ENCODE peak calls at places on chromosome 12, in five cellular contexts. One of them, this sample, is unnamed.

GRCh38 chr12:122166422-122167327 is 7.3 kb downstream of the IL31 start:
- DNase-seq in choroid plexus epithelial cell: no peak
- DNase-seq in A549: no peak
- DNase-seq in tibial nerve: no peak
- DNase-seq in heart right ventricle: no peak
- DNase-seq in this sample: no peak

GRCh38 chr12:116929885-116930284 is 19.1 kb downstream of the FBXW8 start:
- DNase-seq in choroid plexus epithelial cell: no peak
- DNase-seq in A549: no peak
- DNase-seq in tibial nerve: no peak
- DNase-seq in heart right ventricle: no peak
- DNase-seq in this sample: no peak

GRCh38 chr12:112978163-112979081 is at the start of gene OAS2:
- DNase-seq in choroid plexus epithelial cell: peak
- DNase-seq in A549: no peak
- DNase-seq in tibial nerve: peak
- DNase-seq in heart right ventricle: peak
- DNase-seq in this sample: no peak

GRCh38 chr12:132539016-132539773 is 49.2 kb downstream of the FBRSL1 start:
- DNase-seq in choroid plexus epithelial cell: no peak
- DNase-seq in A549: no peak
- DNase-seq in tibial nerve: no peak
- DNase-seq in heart right ventricle: no peak
- DNase-seq in this sample: no peak

GRCh38 chr12:110563702-110564470 is 19.2 kb downstream of the PPTC7 start:
- DNase-seq in choroid plexus epithelial cell: peak
- DNase-seq in A549: no peak
- DNase-seq in tibial nerve: no peak
- DNase-seq in heart right ventricle: no peak
- DNase-seq in this sample: no peak

GRCh38 chr12:106888348-106888970 is 67.2 kb upstream of the TMEM263 start:
- DNase-seq in choroid plexus epithelial cell: no peak
- DNase-seq in A549: no peak
- DNase-seq in tibial nerve: no peak
- DNase-seq in heart right ventricle: no peak
- DNase-seq in this sample: no peak

GRCh38 chr12:49367381-49368239 is at the start of gene SPATS2:
- DNase-seq in choroid plexus epithelial cell: peak
- DNase-seq in A549: peak
- DNase-seq in tibial nerve: peak
- DNase-seq in heart right ventricle: peak
- DNase-seq in this sample: no peak

GRCh38 chr12:124544311-124544970 is 23.0 kb downstream of the NCOR2 start:
- DNase-seq in choroid plexus epithelial cell: no peak
- DNase-seq in A549: no peak
- DNase-seq in tibial nerve: no peak
- DNase-seq in heart right ventricle: no peak
- DNase-seq in this sample: no peak

GRCh38 chr12:6372403-6373003 is 2.9 kb downstream of the SCNN1A start:
- DNase-seq in choroid plexus epithelial cell: peak
- DNase-seq in A549: peak
- DNase-seq in tibial nerve: no peak
- DNase-seq in heart right ventricle: no peak
- DNase-seq in this sample: peak

GRCh38 chr12:132838464-132839080 is 9.9 kb upstream of the GOLGA3 start:
- DNase-seq in choroid plexus epithelial cell: no peak
- DNase-seq in A549: no peak
- DNase-seq in tibial nerve: no peak
- DNase-seq in heart right ventricle: no peak
- DNase-seq in this sample: no peak

GRCh38 chr12:570949-571794 is 92.1 kb downstream of the NINJ2 start:
- DNase-seq in choroid plexus epithelial cell: peak
- DNase-seq in A549: peak
- DNase-seq in tibial nerve: peak
- DNase-seq in heart right ventricle: peak
- DNase-seq in this sample: peak

GRCh38 chr12:46549527-46550265 is 177.1 kb upstream of the SLC38A2 start:
- DNase-seq in choroid plexus epithelial cell: peak
- DNase-seq in A549: peak
- DNase-seq in tibial nerve: no peak
- DNase-seq in heart right ventricle: no peak
- DNase-seq in this sample: no peak

GRCh38 chr12:125129592-125130255 is 64.5 kb downstream of the AACS start:
- DNase-seq in choroid plexus epithelial cell: no peak
- DNase-seq in A549: no peak
- DNase-seq in tibial nerve: no peak
- DNase-seq in heart right ventricle: peak
- DNase-seq in this sample: no peak

GRCh38 chr12:4763549-4763948 is 43.3 kb downstream of the GALNT8 start:
- DNase-seq in choroid plexus epithelial cell: peak
- DNase-seq in A549: peak
- DNase-seq in tibial nerve: no peak
- DNase-seq in heart right ventricle: no peak
- DNase-seq in this sample: no peak

GRCh38 chr12:14454098-14454907 is 88.8 kb downstream of the ATF7IP start:
- DNase-seq in choroid plexus epithelial cell: peak
- DNase-seq in A549: peak
- DNase-seq in tibial nerve: no peak
- DNase-seq in heart right ventricle: no peak
- DNase-seq in this sample: no peak

GRCh38 chr12:89863968-89864367 is 155.3 kb upstream of the ATP2B1 start:
- DNase-seq in choroid plexus epithelial cell: no peak
- DNase-seq in A549: no peak
- DNase-seq in tibial nerve: no peak
- DNase-seq in heart right ventricle: no peak
- DNase-seq in this sample: no peak

GRCh38 chr12:5739862-5740370 is 205.1 kb downstream of the ANO2 start:
- DNase-seq in choroid plexus epithelial cell: no peak
- DNase-seq in A549: no peak
- DNase-seq in tibial nerve: no peak
- DNase-seq in heart right ventricle: no peak
- DNase-seq in this sample: no peak

GRCh38 chr12:109883429-109883828 is 3.1 kb upstream of the GLTP start:
- DNase-seq in choroid plexus epithelial cell: no peak
- DNase-seq in A549: peak
- DNase-seq in tibial nerve: no peak
- DNase-seq in heart right ventricle: no peak
- DNase-seq in this sample: no peak

GRCh38 chr12:61412209-61412608 is 848.0 kb upstream of the USP15 start:
- DNase-seq in choroid plexus epithelial cell: no peak
- DNase-seq in A549: no peak
- DNase-seq in tibial nerve: no peak
- DNase-seq in heart right ventricle: no peak
- DNase-seq in this sample: no peak

GRCh38 chr12:644818-645552 is 18.3 kb downstream of the NINJ2 start:
- DNase-seq in choroid plexus epithelial cell: peak
- DNase-seq in A549: no peak
- DNase-seq in tibial nerve: no peak
- DNase-seq in heart right ventricle: no peak
- DNase-seq in this sample: no peak

GRCh38 chr12:108629824-108630476 is 3.7 kb downstream of the SELPLG start:
- DNase-seq in choroid plexus epithelial cell: peak
- DNase-seq in A549: peak
- DNase-seq in tibial nerve: no peak
- DNase-seq in heart right ventricle: no peak
- DNase-seq in this sample: peak

GRCh38 chr12:27970981-27971489 is 1.5 kb downstream of the PTHLH start:
- DNase-seq in choroid plexus epithelial cell: peak
- DNase-seq in A549: no peak
- DNase-seq in tibial nerve: no peak
- DNase-seq in heart right ventricle: peak
- DNase-seq in this sample: no peak
- H3K4me3 ChIP-seq in choroid plexus epithelial cell: peak
- H3K4me3 ChIP-seq in A549: peak
- H3K4me3 ChIP-seq in tibial nerve: peak
- H3K4me3 ChIP-seq in heart right ventricle: peak
- H3K4me3 ChIP-seq in this sample: peak

GRCh38 chr12:30570206-30570890 is 125.3 kb downstream of the IPO8 start:
- DNase-seq in choroid plexus epithelial cell: no peak
- DNase-seq in A549: no peak
- DNase-seq in tibial nerve: no peak
- DNase-seq in heart right ventricle: no peak
- DNase-seq in this sample: no peak

GRCh38 chr12:30569426-30569825 is 126.2 kb downstream of the IPO8 start:
- DNase-seq in choroid plexus epithelial cell: no peak
- DNase-seq in A549: no peak
- DNase-seq in tibial nerve: no peak
- DNase-seq in heart right ventricle: no peak
- DNase-seq in this sample: no peak

GRCh38 chr12:30568453-30568852 is 127.2 kb downstream of the IPO8 start:
- DNase-seq in choroid plexus epithelial cell: no peak
- DNase-seq in A549: no peak
- DNase-seq in tibial nerve: no peak
- DNase-seq in heart right ventricle: no peak
- DNase-seq in this sample: no peak

GRCh38 chr12:30567082-30567481 is 128.6 kb downstream of the IPO8 start:
- DNase-seq in choroid plexus epithelial cell: no peak
- DNase-seq in A549: no peak
- DNase-seq in tibial nerve: no peak
- DNase-seq in heart right ventricle: no peak
- DNase-seq in this sample: no peak

DNA sequence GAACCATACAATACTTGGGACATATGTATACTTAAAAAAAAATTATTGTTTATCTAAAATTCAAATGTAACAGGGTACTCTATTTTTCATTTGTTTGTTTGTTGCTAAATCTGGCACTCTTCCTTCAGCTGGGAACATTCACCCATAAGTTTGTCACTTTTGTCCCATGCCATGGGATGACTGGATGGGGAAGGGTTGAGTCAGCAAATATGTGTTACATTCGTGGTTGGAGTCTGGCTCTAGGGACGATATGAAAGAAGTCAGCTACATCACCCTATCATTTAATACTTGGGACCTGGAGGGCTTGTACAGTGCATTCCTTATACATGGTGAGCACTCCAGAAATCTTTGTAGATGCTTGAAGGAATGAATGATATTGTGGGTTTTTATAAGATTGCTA is 131.3 kb downstream of the IPO8 start:
- DNase-seq in choroid plexus epithelial cell: no peak
- DNase-seq in A549: no peak
- DNase-seq in tibial nerve: no peak
- DNase-seq in heart right ventricle: no peak
- DNase-seq in this sample: no peak
- H3K4me3 ChIP-seq in choroid plexus epithelial cell: no peak
- H3K4me3 ChIP-seq in A549: no peak
- H3K4me3 ChIP-seq in tibial nerve: no peak
- H3K4me3 ChIP-seq in heart right ventricle: no peak
- H3K4me3 ChIP-seq in this sample: no peak

DNA sequence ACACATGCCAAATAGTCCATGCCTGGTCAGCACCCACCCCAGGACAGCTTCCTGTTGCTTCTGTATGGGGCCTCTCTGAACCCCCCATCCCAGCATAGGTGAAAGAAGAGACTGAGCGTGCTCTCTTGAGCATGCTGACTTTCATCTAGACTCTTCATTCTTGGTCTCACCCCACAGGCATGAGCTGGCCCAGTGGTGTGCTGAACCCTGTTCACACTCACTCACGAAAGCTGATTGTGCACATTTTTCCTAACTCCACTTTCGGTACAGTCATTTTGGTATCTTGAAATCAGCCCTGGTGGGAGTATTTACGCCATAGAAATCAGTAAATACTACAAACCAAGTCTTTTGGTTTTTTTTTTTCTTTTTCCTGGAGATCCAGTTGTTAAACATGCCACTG is 101.6 kb downstream of the STAB2 start:
- DNase-seq in choroid plexus epithelial cell: no peak
- DNase-seq in A549: no peak
- DNase-seq in tibial nerve: no peak
- DNase-seq in heart right ventricle: no peak
- DNase-seq in this sample: no peak
- H3K4me3 ChIP-seq in choroid plexus epithelial cell: no peak
- H3K4me3 ChIP-seq in A549: no peak
- H3K4me3 ChIP-seq in tibial nerve: no peak
- H3K4me3 ChIP-seq in heart right ventricle: no peak
- H3K4me3 ChIP-seq in this sample: no peak

DNA sequence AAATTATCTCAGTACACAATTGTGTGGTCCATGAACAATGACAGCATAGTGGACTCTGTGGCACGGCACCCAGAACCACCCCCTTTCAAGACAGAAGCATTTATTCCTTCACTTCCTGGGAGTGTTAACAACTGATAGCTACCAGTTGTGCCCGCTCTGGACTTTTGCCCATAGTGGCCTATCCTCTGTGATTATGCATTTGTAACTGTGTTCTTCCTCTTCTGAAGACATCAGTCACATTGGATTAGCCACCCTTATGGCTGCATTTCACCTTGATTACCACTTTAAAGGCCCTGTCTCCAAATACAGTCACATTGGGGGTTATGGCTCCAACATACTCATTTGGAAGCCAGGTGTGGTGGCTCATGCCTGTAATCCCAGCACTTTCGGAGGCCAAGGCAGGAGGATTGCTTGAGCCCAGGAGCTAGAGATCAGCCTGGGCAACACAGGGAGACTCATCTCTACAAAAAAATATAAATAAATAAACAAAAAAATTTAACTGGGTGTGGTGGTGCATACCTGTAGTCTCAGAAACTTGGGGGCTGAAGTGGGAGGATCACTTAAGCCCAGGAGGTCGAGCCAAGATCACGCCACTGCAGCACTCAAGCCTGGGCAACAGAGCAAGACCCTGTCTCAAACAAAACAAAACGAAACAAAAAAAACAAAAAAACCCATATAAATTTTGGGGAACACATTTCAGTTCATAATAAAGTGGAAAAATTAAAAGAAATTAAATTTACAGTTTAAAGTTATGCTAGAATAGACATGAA is 27.6 kb upstream of the PHC1 start:
- DNase-seq in choroid plexus epithelial cell: no peak
- DNase-seq in A549: no peak
- DNase-seq in tibial nerve: no peak
- DNase-seq in heart right ventricle: no peak
- DNase-seq in this sample: no peak
- H3K4me3 ChIP-seq in choroid plexus epithelial cell: no peak
- H3K4me3 ChIP-seq in A549: no peak
- H3K4me3 ChIP-seq in tibial nerve: no peak
- H3K4me3 ChIP-seq in heart right ventricle: no peak
- H3K4me3 ChIP-seq in this sample: no peak